ENCODE peak calls at places on chromosomes 2 and 18, in seven cellular contexts. One of them, this sample, is unnamed.

GRCh38 chr18:12630136-12630535 is 27.8 kb downstream of the SPIRE1 start:
- DNase-seq in hepatocyte: no peak
- DNase-seq in NAMALWA: no peak
- DNase-seq in EL: peak; percentile 65
- DNase-seq in NCI-H82: no peak
- DNase-seq in activated CD8-positive, alpha-beta T cell treated with anti-CD3 and anti-CD28 coated beads for 36 hours: no peak
- DNase-seq in iPS-NIHi11: no peak
- DNase-seq in this sample: no peak

GRCh38 chr2:9655441-9656269 is 24.9 kb upstream of the YWHAQ start:
- DNase-seq in hepatocyte: no peak
- DNase-seq in NAMALWA: no peak
- DNase-seq in EL: peak; percentile 90
- DNase-seq in NCI-H82: no peak
- DNase-seq in activated CD8-positive, alpha-beta T cell treated with anti-CD3 and anti-CD28 coated beads for 36 hours: peak; percentile 88
- DNase-seq in iPS-NIHi11: no peak
- DNase-seq in this sample: no peak

GRCh38 chr2:237488901-237489860 is 2.1 kb downstream of the MLPH start:
- DNase-seq in hepatocyte: peak; percentile 53
- DNase-seq in NAMALWA: no peak
- DNase-seq in EL: peak; percentile 54
- DNase-seq in NCI-H82: no peak
- DNase-seq in activated CD8-positive, alpha-beta T cell treated with anti-CD3 and anti-CD28 coated beads for 36 hours: no peak
- DNase-seq in iPS-NIHi11: no peak
- DNase-seq in this sample: no peak

GRCh38 chr2:179613701-179614100 is 247.7 kb downstream of the ZNF385B start:
- DNase-seq in hepatocyte: no peak
- DNase-seq in NAMALWA: no peak
- DNase-seq in EL: peak; percentile 84
- DNase-seq in NCI-H82: no peak
- DNase-seq in activated CD8-positive, alpha-beta T cell treated with anti-CD3 and anti-CD28 coated beads for 36 hours: no peak
- DNase-seq in iPS-NIHi11: no peak
- DNase-seq in this sample: no peak

GRCh38 chr2:33135645-33136044 is 188.9 kb downstream of the LTBP1 start:
- DNase-seq in hepatocyte: no peak
- DNase-seq in NAMALWA: no peak
- DNase-seq in EL: no peak
- DNase-seq in NCI-H82: no peak
- DNase-seq in activated CD8-positive, alpha-beta T cell treated with anti-CD3 and anti-CD28 coated beads for 36 hours: no peak
- DNase-seq in iPS-NIHi11: no peak
- DNase-seq in this sample: no peak

GRCh38 chr18:55790296-55790695 is 202.3 kb upstream of the TCF4 start:
- DNase-seq in hepatocyte: peak; percentile 37
- DNase-seq in NAMALWA: no peak
- DNase-seq in EL: peak; percentile 91
- DNase-seq in NCI-H82: no peak
- DNase-seq in activated CD8-positive, alpha-beta T cell treated with anti-CD3 and anti-CD28 coated beads for 36 hours: no peak
- DNase-seq in iPS-NIHi11: no peak
- DNase-seq in this sample: no peak

GRCh38 chr2:64268330-64268729 is 124.1 kb upstream of the PELI1 start:
- DNase-seq in hepatocyte: no peak
- DNase-seq in NAMALWA: no peak
- DNase-seq in EL: peak; percentile 27
- DNase-seq in NCI-H82: no peak
- DNase-seq in activated CD8-positive, alpha-beta T cell treated with anti-CD3 and anti-CD28 coated beads for 36 hours: no peak
- DNase-seq in iPS-NIHi11: no peak
- DNase-seq in this sample: no peak

GRCh38 chr18:23684515-23685197 is 4.6 kb upstream of the LAMA3 start:
- DNase-seq in hepatocyte: no peak
- DNase-seq in NAMALWA: no peak
- DNase-seq in EL: peak; percentile 69
- DNase-seq in NCI-H82: no peak
- DNase-seq in activated CD8-positive, alpha-beta T cell treated with anti-CD3 and anti-CD28 coated beads for 36 hours: no peak
- DNase-seq in iPS-NIHi11: no peak
- DNase-seq in this sample: no peak

GRCh38 chr2:194602750-194603149 is 1054.3 kb upstream of the SLC39A10 start:
- DNase-seq in hepatocyte: no peak
- DNase-seq in NAMALWA: no peak
- DNase-seq in EL: no peak
- DNase-seq in NCI-H82: peak; percentile 40
- DNase-seq in activated CD8-positive, alpha-beta T cell treated with anti-CD3 and anti-CD28 coated beads for 36 hours: no peak
- DNase-seq in iPS-NIHi11: no peak
- DNase-seq in this sample: no peak

GRCh38 chr2:177930916-177931315 is 141.7 kb downstream of the PDE11A start:
- DNase-seq in hepatocyte: no peak
- DNase-seq in NAMALWA: no peak
- DNase-seq in EL: no peak
- DNase-seq in NCI-H82: no peak
- DNase-seq in activated CD8-positive, alpha-beta T cell treated with anti-CD3 and anti-CD28 coated beads for 36 hours: no peak
- DNase-seq in iPS-NIHi11: no peak
- DNase-seq in this sample: no peak